ENCODE peak calls at places on chromosomes 5 and 9, in nine cellular contexts. G, O, F, N, H, U, Y, A and E are unnamed samples.
A peak's percentile ranks its signal among the peaks of the same experiment; 100 is the strongest.

GRCh38 chr5:11903614-11904269 is 504 bp downstream of the CTNND2 start:
- DNase-seq in G (no peak), O (peak; percentile 13), F (no peak), N (no peak), H (no peak), U (no peak), Y (peak; percentile 23), A (no peak), E (no peak)

GRCh38 chr5:36692791-36693763 is 86.7 kb downstream of the SLC1A3 start:
- DNase-seq in G (peak; percentile 60), O (peak; percentile 73), F (peak; percentile 66), N (peak; percentile 66), H (peak; percentile 67), U (peak; percentile 85), Y (peak; percentile 62), A (peak; percentile 77), E (peak; percentile 76)

GRCh38 chr5:176844706-176845391 is 34.5 kb downstream of the UNC5A start:
- DNase-seq in G (no peak), O (no peak), F (no peak), N (no peak), H (no peak), U (no peak), Y (no peak), A (no peak), E (no peak)

GRCh38 chr9:72203205-72203803 is 54.1 kb downstream of the GDA start:
- DNase-seq in G (peak; percentile 35), O (no peak), F (no peak), N (no peak), H (no peak), U (no peak), Y (peak; percentile 70), A (no peak), E (no peak)

GRCh38 chr5:180305481-180305880 is 13.6 kb upstream of the MAPK9 start:
- DNase-seq in G (no peak), O (no peak), F (no peak), N (no peak), H (no peak), U (no peak), Y (no peak), A (no peak), E (no peak)

GRCh38 chr9:108924436-108924835 is 9.5 kb downstream of the ELP1 start:
- DNase-seq in G (no peak), O (no peak), F (no peak), N (no peak), H (no peak), U (no peak), Y (no peak), A (no peak), E (no peak)

GRCh38 chr5:143004361-143004802 is 234.2 kb downstream of the ARHGAP26 start:
- DNase-seq in G (no peak), O (no peak), F (no peak), N (no peak), H (no peak), U (no peak), Y (no peak), A (no peak), E (no peak)

GRCh38 chr5:79237735-79238560 is 2.0 kb downstream of the JMY start:
- DNase-seq in G (no peak), O (no peak), F (no peak), N (no peak), H (no peak), U (no peak), Y (no peak), A (no peak), E (no peak)

GRCh38 chr5:177553671-177554429 is 513 bp downstream of the FAM193B start:
- DNase-seq in G (peak; percentile 63), O (peak; percentile 46), F (peak; percentile 21), N (peak; percentile 19), H (no peak), U (peak; percentile 83), Y (no peak), A (peak; percentile 64), E (peak; percentile 30)

GRCh38 chr9:110083866-110084265 is 124.1 kb downstream of the C9orf152 start:
- DNase-seq in G (no peak), O (no peak), F (no peak), N (no peak), H (no peak), U (no peak), Y (no peak), A (no peak), E (no peak)

GRCh38 chr9:127424669-127424986 is 446 bp downstream of the ZNF79 start:
- DNase-seq in G (no peak), O (no peak), F (no peak), N (no peak), H (no peak), U (no peak), Y (no peak), A (no peak), E (no peak)

GRCh38 chr9:112378441-112379176 is 1.3 kb upstream of the HSDL2 start:
- DNase-seq in G (peak; percentile 40), O (no peak), F (no peak), N (no peak), H (no peak), U (no peak), Y (peak; percentile 26), A (peak; percentile 52), E (no peak)

GRCh38 chr9:75085640-75086039 is 2.3 kb downstream of the NMRK1 start:
- DNase-seq in G (no peak), O (no peak), F (peak; percentile 50), N (no peak), H (no peak), U (no peak), Y (no peak), A (no peak), E (no peak)

GRCh38 chr5:163612358-163613149 is 107.1 kb downstream of the MAT2B start:
- DNase-seq in G (no peak), O (no peak), F (no peak), N (no peak), H (no peak), U (no peak), Y (no peak), A (no peak), E (no peak)

GRCh38 chr5:125088522-125089105 is 342.2 kb upstream of the ZNF608 start:
- DNase-seq in G (no peak), O (no peak), F (no peak), N (no peak), H (no peak), U (no peak), Y (no peak), A (no peak), E (no peak)

GRCh38 chr9:72326643-72327042 is 38.4 kb downstream of the ZFAND5 start:
- DNase-seq in G (no peak), O (no peak), F (no peak), N (no peak), H (no peak), U (no peak), Y (no peak), A (no peak), E (no peak)

GRCh38 chr5:111635151-111635945 is 121.6 kb downstream of the NREP start:
- DNase-seq in G (no peak), O (no peak), F (peak; percentile 23), N (no peak), H (no peak), U (no peak), Y (no peak), A (peak; percentile 76), E (no peak)

GRCh38 chr9:89489548-89490527 is 8.1 kb downstream of the SEMA4D start:
- DNase-seq in G (no peak), O (no peak), F (no peak), N (no peak), H (no peak), U (no peak), Y (no peak), A (no peak), E (no peak)
- H3K4me3 ChIP-seq in G (no peak overlapping the region), O (no peak overlapping the region), F (no peak overlapping the region), N (no peak overlapping the region), H (no peak overlapping the region), U (no peak overlapping the region), Y (no peak overlapping the region), A (no peak overlapping the region), E (no peak overlapping the region)

GRCh38 chr5:7592910-7593309 is 197.0 kb downstream of the ADCY2 start:
- DNase-seq in G (no peak), O (no peak), F (no peak), N (no peak), H (no peak), U (no peak), Y (peak; percentile 5), A (no peak), E (no peak)
- TF ChIP-seq CTCF in G (no peak), O (no peak), F (no peak), N (peak; percentile 7), H (peak; percentile 9), U (no peak), Y (peak; percentile 27), A (no peak), E (no peak)

GRCh38 chr9:76592105-76593010 is 133.4 kb downstream of the GCNT1 start:
- DNase-seq in G (no peak), O (no peak), F (no peak), N (no peak), H (no peak), U (no peak), Y (no peak), A (no peak), E (no peak)
- TF ChIP-seq POLR2A in G (no peak), O (no peak), F (no peak), N (no peak), H (no peak), U (no peak), Y (no peak), A (no peak), E (no peak)

GRCh38 chr5:1967716-1968115 is 85.0 kb upstream of the IRX4 start:
- DNase-seq in G (no peak), O (no peak), F (no peak), N (no peak), H (no peak), U (no peak), Y (no peak), A (no peak), E (peak; percentile 20)

GRCh38 chr5:1963358-1963757 is 80.6 kb upstream of the IRX4 start:
- DNase-seq in G (no peak), O (no peak), F (no peak), N (no peak), H (no peak), U (no peak), Y (no peak), A (no peak), E (no peak)

GRCh38 chr5:1966461-1966860 is 83.7 kb upstream of the IRX4 start:
- DNase-seq in G (no peak), O (no peak), F (no peak), N (no peak), H (no peak), U (no peak), Y (no peak), A (no peak), E (peak; percentile 73)

GRCh38 chr5:1963941-1964451 is 81.3 kb upstream of the IRX4 start:
- DNase-seq in G (no peak), O (no peak), F (no peak), N (no peak), H (no peak), U (no peak), Y (no peak), A (no peak), E (peak; percentile 13)

DNA sequence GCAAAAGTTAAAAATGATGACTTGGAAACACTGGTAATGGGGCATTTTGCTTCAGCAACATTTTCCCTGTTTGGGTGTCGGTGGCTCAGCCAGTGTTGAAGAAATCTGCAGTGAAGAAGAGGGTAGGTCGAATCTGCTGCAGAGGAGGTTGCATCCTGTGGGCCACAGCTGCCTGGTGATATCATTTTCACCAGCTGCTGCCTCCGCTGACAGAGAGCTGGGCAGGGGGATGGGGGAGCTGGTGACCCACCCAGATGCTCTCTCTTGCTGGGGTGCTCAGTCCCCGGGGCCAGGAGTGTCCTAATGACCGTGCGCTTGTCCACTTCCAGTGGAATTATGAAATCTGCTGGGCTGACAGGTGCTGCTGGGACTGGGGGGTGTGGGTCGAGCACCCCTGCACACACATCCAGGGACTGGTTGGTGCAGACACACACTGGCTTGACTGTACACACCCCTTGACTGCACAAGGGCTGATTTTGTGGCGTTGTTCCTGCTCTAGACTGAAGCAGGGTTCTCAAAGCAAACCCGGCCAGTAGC is 83.2 kb upstream of the IRX4 start:
- DNase-seq in G (no peak), O (no peak), F (no peak), N (no peak), H (no peak), U (no peak), Y (no peak), A (no peak), E (peak; percentile 10)
- H3K4me3 ChIP-seq in G (no peak overlapping the region), O (no peak overlapping the region), F (no peak overlapping the region), N (no peak overlapping the region), H (no peak overlapping the region), U (no peak overlapping the region), Y (no peak overlapping the region), A (no peak overlapping the region), E (no peak overlapping the region)